ENCODE peak calls at places on chromosomes 3 and 15, in nine cellular contexts. One of them, this sample, is unnamed.

GRCh38 chr3:53643757-53644156 is 149.3 kb downstream of the CACNA1D start:
- DNase-seq in NCI-H748 treated with DMSO at 0.1 percent for 48 hours: no peak
- DNase-seq in NCI-H2107: no peak
- DNase-seq in stimulated activated CD4-positive, alpha-beta T cell treated with anti-CD3 and anti-CD28 coated beads, Interleukin-1b, Interleukin-23, amount 100 ng/mL, for 1 hour: no peak
- DNase-seq in heart right ventricle: no peak
- DNase-seq in 8988T: no peak
- DNase-seq in activated B cell treated with CpG ODN at 0.5 μM for 24 hours: no peak
- DNase-seq in GM04504: no peak
- DNase-seq in H1: no peak
- DNase-seq in this sample: no peak

GRCh38 chr3:190586631-190587000 is 72.7 kb downstream of the IL1RAP start:
- DNase-seq in H1: no peak
- DNase-seq in 8988T: no peak
- DNase-seq in activated B cell treated with CpG ODN at 0.5 μM for 24 hours: no peak
- DNase-seq in NCI-H2107: no peak
- DNase-seq in stimulated activated CD4-positive, alpha-beta T cell treated with anti-CD3 and anti-CD28 coated beads, Interleukin-1b, Interleukin-23, amount 100 ng/mL, for 1 hour: no peak
- DNase-seq in GM04504: peak
- DNase-seq in heart right ventricle: no peak
- DNase-seq in NCI-H748 treated with DMSO at 0.1 percent for 48 hours: no peak
- DNase-seq in this sample: no peak

GRCh38 chr3:107861904-107862303 is 228.9 kb downstream of the CD47 start:
- DNase-seq in stimulated activated CD4-positive, alpha-beta T cell treated with anti-CD3 and anti-CD28 coated beads, Interleukin-1b, Interleukin-23, amount 100 ng/mL, for 1 hour: no peak
- DNase-seq in 8988T: no peak
- DNase-seq in GM04504: no peak
- DNase-seq in H1: no peak
- DNase-seq in activated B cell treated with CpG ODN at 0.5 μM for 24 hours: peak
- DNase-seq in heart right ventricle: no peak
- DNase-seq in NCI-H748 treated with DMSO at 0.1 percent for 48 hours: no peak
- DNase-seq in NCI-H2107: peak
- DNase-seq in this sample: no peak

GRCh38 chr3:14839236-14839635 is 20.5 kb downstream of the FGD5 start:
- DNase-seq in NCI-H748 treated with DMSO at 0.1 percent for 48 hours: no peak
- DNase-seq in 8988T: no peak
- DNase-seq in H1: no peak
- DNase-seq in GM04504: no peak
- DNase-seq in NCI-H2107: no peak
- DNase-seq in stimulated activated CD4-positive, alpha-beta T cell treated with anti-CD3 and anti-CD28 coated beads, Interleukin-1b, Interleukin-23, amount 100 ng/mL, for 1 hour: no peak
- DNase-seq in heart right ventricle: no peak
- DNase-seq in activated B cell treated with CpG ODN at 0.5 μM for 24 hours: no peak
- DNase-seq in this sample: peak

GRCh38 chr3:131794766-131795381 is 239.9 kb downstream of the CPNE4 start:
- DNase-seq in activated B cell treated with CpG ODN at 0.5 μM for 24 hours: no peak
- DNase-seq in H1: peak
- DNase-seq in GM04504: peak
- DNase-seq in 8988T: no peak
- DNase-seq in stimulated activated CD4-positive, alpha-beta T cell treated with anti-CD3 and anti-CD28 coated beads, Interleukin-1b, Interleukin-23, amount 100 ng/mL, for 1 hour: no peak
- DNase-seq in NCI-H748 treated with DMSO at 0.1 percent for 48 hours: no peak
- DNase-seq in heart right ventricle: peak
- DNase-seq in NCI-H2107: peak
- DNase-seq in this sample: no peak

GRCh38 chr3:114143817-114144216 is 35.0 kb downstream of the DRD3 start:
- DNase-seq in 8988T: no peak
- DNase-seq in stimulated activated CD4-positive, alpha-beta T cell treated with anti-CD3 and anti-CD28 coated beads, Interleukin-1b, Interleukin-23, amount 100 ng/mL, for 1 hour: no peak
- DNase-seq in NCI-H2107: no peak
- DNase-seq in activated B cell treated with CpG ODN at 0.5 μM for 24 hours: no peak
- DNase-seq in H1: no peak
- DNase-seq in heart right ventricle: no peak
- DNase-seq in GM04504: no peak
- DNase-seq in NCI-H748 treated with DMSO at 0.1 percent for 48 hours: no peak
- DNase-seq in this sample: no peak

GRCh38 chr3:23312866-23313265 is 109.7 kb downstream of the UBE2E2 start:
- DNase-seq in 8988T: no peak
- DNase-seq in activated B cell treated with CpG ODN at 0.5 μM for 24 hours: no peak
- DNase-seq in stimulated activated CD4-positive, alpha-beta T cell treated with anti-CD3 and anti-CD28 coated beads, Interleukin-1b, Interleukin-23, amount 100 ng/mL, for 1 hour: no peak
- DNase-seq in heart right ventricle: no peak
- DNase-seq in GM04504: no peak
- DNase-seq in H1: no peak
- DNase-seq in NCI-H748 treated with DMSO at 0.1 percent for 48 hours: no peak
- DNase-seq in NCI-H2107: no peak
- DNase-seq in this sample: no peak

GRCh38 chr3:166322394-166322793 is 485.2 kb upstream of the BCHE start:
- DNase-seq in 8988T: no peak
- DNase-seq in stimulated activated CD4-positive, alpha-beta T cell treated with anti-CD3 and anti-CD28 coated beads, Interleukin-1b, Interleukin-23, amount 100 ng/mL, for 1 hour: no peak
- DNase-seq in activated B cell treated with CpG ODN at 0.5 μM for 24 hours: no peak
- DNase-seq in heart right ventricle: no peak
- DNase-seq in H1: no peak
- DNase-seq in NCI-H2107: no peak
- DNase-seq in GM04504: no peak
- DNase-seq in NCI-H748 treated with DMSO at 0.1 percent for 48 hours: no peak
- DNase-seq in this sample: no peak

GRCh38 chr15:43067717-43068461 is 37.9 kb downstream of the UBR1 start:
- DNase-seq in stimulated activated CD4-positive, alpha-beta T cell treated with anti-CD3 and anti-CD28 coated beads, Interleukin-1b, Interleukin-23, amount 100 ng/mL, for 1 hour: no peak
- DNase-seq in H1: no peak
- DNase-seq in 8988T: no peak
- DNase-seq in heart right ventricle: no peak
- DNase-seq in activated B cell treated with CpG ODN at 0.5 μM for 24 hours: no peak
- DNase-seq in NCI-H748 treated with DMSO at 0.1 percent for 48 hours: no peak
- DNase-seq in NCI-H2107: no peak
- DNase-seq in GM04504: no peak
- DNase-seq in this sample: no peak

GRCh38 chr3:31066999-31067398 is 172.5 kb upstream of the GADL1 start:
- DNase-seq in 8988T: no peak
- DNase-seq in heart right ventricle: peak
- DNase-seq in NCI-H2107: no peak
- DNase-seq in stimulated activated CD4-positive, alpha-beta T cell treated with anti-CD3 and anti-CD28 coated beads, Interleukin-1b, Interleukin-23, amount 100 ng/mL, for 1 hour: no peak
- DNase-seq in GM04504: peak
- DNase-seq in NCI-H748 treated with DMSO at 0.1 percent for 48 hours: no peak
- DNase-seq in H1: no peak
- DNase-seq in activated B cell treated with CpG ODN at 0.5 μM for 24 hours: no peak
- DNase-seq in this sample: no peak

GRCh38 chr3:187017511-187018230 is 87.3 kb downstream of the ST6GAL1 start:
- DNase-seq in stimulated activated CD4-positive, alpha-beta T cell treated with anti-CD3 and anti-CD28 coated beads, Interleukin-1b, Interleukin-23, amount 100 ng/mL, for 1 hour: no peak
- DNase-seq in NCI-H748 treated with DMSO at 0.1 percent for 48 hours: no peak
- DNase-seq in heart right ventricle: no peak
- DNase-seq in activated B cell treated with CpG ODN at 0.5 μM for 24 hours: no peak
- DNase-seq in H1: no peak
- DNase-seq in NCI-H2107: no peak
- DNase-seq in GM04504: no peak
- DNase-seq in 8988T: no peak
- DNase-seq in this sample: no peak

GRCh38 chr15:90638241-90638691 is 78.9 kb upstream of the BLM start:
- DNase-seq in NCI-H748 treated with DMSO at 0.1 percent for 48 hours: no peak
- DNase-seq in 8988T: no peak
- DNase-seq in stimulated activated CD4-positive, alpha-beta T cell treated with anti-CD3 and anti-CD28 coated beads, Interleukin-1b, Interleukin-23, amount 100 ng/mL, for 1 hour: no peak
- DNase-seq in heart right ventricle: no peak
- DNase-seq in H1: no peak
- DNase-seq in activated B cell treated with CpG ODN at 0.5 μM for 24 hours: no peak
- DNase-seq in GM04504: no peak
- DNase-seq in NCI-H2107: no peak
- DNase-seq in this sample: no peak

GRCh38 chr3:99620976-99621375 is 17.4 kb upstream of the COL8A1 start:
- DNase-seq in activated B cell treated with CpG ODN at 0.5 μM for 24 hours: no peak
- DNase-seq in GM04504: no peak
- DNase-seq in stimulated activated CD4-positive, alpha-beta T cell treated with anti-CD3 and anti-CD28 coated beads, Interleukin-1b, Interleukin-23, amount 100 ng/mL, for 1 hour: no peak
- DNase-seq in NCI-H748 treated with DMSO at 0.1 percent for 48 hours: no peak
- DNase-seq in H1: no peak
- DNase-seq in 8988T: no peak
- DNase-seq in NCI-H2107: no peak
- DNase-seq in heart right ventricle: no peak
- DNase-seq in this sample: no peak

GRCh38 chr15:72515591-72516389 is 41.7 kb downstream of the ARIH1 start:
- DNase-seq in NCI-H2107: no peak
- DNase-seq in activated B cell treated with CpG ODN at 0.5 μM for 24 hours: no peak
- DNase-seq in NCI-H748 treated with DMSO at 0.1 percent for 48 hours: no peak
- DNase-seq in heart right ventricle: no peak
- DNase-seq in 8988T: no peak
- DNase-seq in H1: no peak
- DNase-seq in stimulated activated CD4-positive, alpha-beta T cell treated with anti-CD3 and anti-CD28 coated beads, Interleukin-1b, Interleukin-23, amount 100 ng/mL, for 1 hour: no peak
- DNase-seq in GM04504: no peak
- DNase-seq in this sample: no peak

GRCh38 chr15:69755571-69756310 is 303.1 kb downstream of the RPLP1 start:
- DNase-seq in GM04504: no peak
- DNase-seq in heart right ventricle: no peak
- DNase-seq in H1: no peak
- DNase-seq in activated B cell treated with CpG ODN at 0.5 μM for 24 hours: peak
- DNase-seq in stimulated activated CD4-positive, alpha-beta T cell treated with anti-CD3 and anti-CD28 coated beads, Interleukin-1b, Interleukin-23, amount 100 ng/mL, for 1 hour: peak
- DNase-seq in NCI-H2107: no peak
- DNase-seq in NCI-H748 treated with DMSO at 0.1 percent for 48 hours: no peak
- DNase-seq in 8988T: no peak
- DNase-seq in this sample: no peak

GRCh38 chr3:74375653-74376052 is 238.8 kb downstream of the CNTN3 start:
- DNase-seq in activated B cell treated with CpG ODN at 0.5 μM for 24 hours: no peak
- DNase-seq in H1: no peak
- DNase-seq in GM04504: no peak
- DNase-seq in heart right ventricle: no peak
- DNase-seq in NCI-H2107: no peak
- DNase-seq in NCI-H748 treated with DMSO at 0.1 percent for 48 hours: no peak
- DNase-seq in 8988T: no peak
- DNase-seq in stimulated activated CD4-positive, alpha-beta T cell treated with anti-CD3 and anti-CD28 coated beads, Interleukin-1b, Interleukin-23, amount 100 ng/mL, for 1 hour: no peak
- DNase-seq in this sample: no peak

GRCh38 chr3:15345608-15346137 is 13.3 kb upstream of the SH3BP5 start:
- DNase-seq in stimulated activated CD4-positive, alpha-beta T cell treated with anti-CD3 and anti-CD28 coated beads, Interleukin-1b, Interleukin-23, amount 100 ng/mL, for 1 hour: no peak
- DNase-seq in NCI-H2107: no peak
- DNase-seq in H1: no peak
- DNase-seq in heart right ventricle: no peak
- DNase-seq in activated B cell treated with CpG ODN at 0.5 μM for 24 hours: peak
- DNase-seq in 8988T: no peak
- DNase-seq in GM04504: no peak
- DNase-seq in NCI-H748 treated with DMSO at 0.1 percent for 48 hours: no peak
- DNase-seq in this sample: peak

GRCh38 chr3:160568989-160569388 is 3.6 kb upstream of the KPNA4 start:
- DNase-seq in heart right ventricle: no peak
- DNase-seq in GM04504: no peak
- DNase-seq in NCI-H2107: no peak
- DNase-seq in activated B cell treated with CpG ODN at 0.5 μM for 24 hours: no peak
- DNase-seq in NCI-H748 treated with DMSO at 0.1 percent for 48 hours: no peak
- DNase-seq in 8988T: no peak
- DNase-seq in stimulated activated CD4-positive, alpha-beta T cell treated with anti-CD3 and anti-CD28 coated beads, Interleukin-1b, Interleukin-23, amount 100 ng/mL, for 1 hour: no peak
- DNase-seq in H1: no peak
- DNase-seq in this sample: no peak

GRCh38 chr15:23648920-23649515 is 1.4 kb upstream of the MAGEL2 start:
- DNase-seq in heart right ventricle: no peak
- DNase-seq in H1: no peak
- DNase-seq in stimulated activated CD4-positive, alpha-beta T cell treated with anti-CD3 and anti-CD28 coated beads, Interleukin-1b, Interleukin-23, amount 100 ng/mL, for 1 hour: no peak
- DNase-seq in activated B cell treated with CpG ODN at 0.5 μM for 24 hours: no peak
- DNase-seq in NCI-H2107: no peak
- DNase-seq in 8988T: no peak
- DNase-seq in NCI-H748 treated with DMSO at 0.1 percent for 48 hours: peak
- DNase-seq in GM04504: no peak
- DNase-seq in this sample: no peak

GRCh38 chr15:38895326-38896282 is 331.0 kb upstream of the RASGRP1 start:
- DNase-seq in H1: no peak
- DNase-seq in heart right ventricle: no peak
- DNase-seq in 8988T: no peak
- DNase-seq in stimulated activated CD4-positive, alpha-beta T cell treated with anti-CD3 and anti-CD28 coated beads, Interleukin-1b, Interleukin-23, amount 100 ng/mL, for 1 hour: no peak
- DNase-seq in GM04504: no peak
- DNase-seq in activated B cell treated with CpG ODN at 0.5 μM for 24 hours: no peak
- DNase-seq in NCI-H748 treated with DMSO at 0.1 percent for 48 hours: no peak
- DNase-seq in NCI-H2107: no peak
- DNase-seq in this sample: no peak

This sample was measured in sigmoid colon.